ENCODE peak calls at places on chromosomes 11 and 22, in eight cellular contexts. One of them, this sample, is unnamed.
A peak's percentile ranks its signal among the peaks of the same experiment; 100 is the strongest.

GRCh38 chr11:43784866-43785265 is 95.8 kb upstream of the ALKBH3 start:
- DNase-seq in GM23338: no peak
- DNase-seq in endothelial cell: no peak
- DNase-seq in HCT116: no peak
- DNase-seq in neural progenitor cell: no peak
- DNase-seq in heart right ventricle: no peak
- DNase-seq in foreskin fibroblast: no peak
- DNase-seq in prostate gland: no peak
- DNase-seq in this sample: no peak

GRCh38 chr11:122097419-122098001 is 18.5 kb downstream of the BLID start:
- DNase-seq in GM23338: peak; percentile 26
- DNase-seq in endothelial cell: no peak
- DNase-seq in neural progenitor cell: peak; percentile 16
- DNase-seq in heart right ventricle: no peak
- DNase-seq in foreskin fibroblast: peak; percentile 61
- DNase-seq in prostate gland: peak; percentile 10
- DNase-seq in HCT116: no peak
- DNase-seq in this sample: no peak

GRCh38 chr11:12842933-12843636 is 166.0 kb upstream of the RASSF10 start:
- DNase-seq in endothelial cell: peak; percentile 35
- DNase-seq in GM23338: no peak
- DNase-seq in neural progenitor cell: peak; percentile 89
- DNase-seq in foreskin fibroblast: peak; percentile 61
- DNase-seq in heart right ventricle: no peak
- DNase-seq in prostate gland: peak; percentile 52
- DNase-seq in HCT116: no peak
- DNase-seq in this sample: no peak

GRCh38 chr11:61032824-61033223 is 61.3 kb downstream of the CD6 start:
- DNase-seq in GM23338: no peak
- DNase-seq in prostate gland: no peak
- DNase-seq in neural progenitor cell: no peak
- DNase-seq in endothelial cell: no peak
- DNase-seq in heart right ventricle: no peak
- DNase-seq in foreskin fibroblast: no peak
- DNase-seq in HCT116: no peak
- DNase-seq in this sample: no peak

GRCh38 chr11:78420796-78421209 is 3.2 kb upstream of the GAB2 start:
- DNase-seq in GM23338: no peak
- DNase-seq in HCT116: no peak
- DNase-seq in prostate gland: no peak
- DNase-seq in neural progenitor cell: no peak
- DNase-seq in foreskin fibroblast: peak; percentile 77
- DNase-seq in endothelial cell: no peak
- DNase-seq in heart right ventricle: peak; percentile 62
- DNase-seq in this sample: no peak

GRCh38 chr11:119764108-119764874 is 35.3 kb upstream of the NECTIN1 start:
- DNase-seq in heart right ventricle: peak; percentile 56
- DNase-seq in HCT116: no peak
- DNase-seq in prostate gland: no peak
- DNase-seq in GM23338: peak; percentile 32
- DNase-seq in neural progenitor cell: peak; percentile 50
- DNase-seq in foreskin fibroblast: peak; percentile 65
- DNase-seq in endothelial cell: no peak
- DNase-seq in this sample: no peak

GRCh38 chr22:20638143-20638870 is 130.9 kb downstream of the MED15 start:
- DNase-seq in GM23338: no peak
- DNase-seq in HCT116: no peak
- DNase-seq in neural progenitor cell: no peak
- DNase-seq in prostate gland: no peak
- DNase-seq in endothelial cell: no peak
- DNase-seq in heart right ventricle: no peak
- DNase-seq in foreskin fibroblast: no peak
- DNase-seq in this sample: no peak

GRCh38 chr11:17015639-17016125 is 1.5 kb upstream of the PLEKHA7 start:
- DNase-seq in foreskin fibroblast: peak; percentile 77
- DNase-seq in neural progenitor cell: no peak
- DNase-seq in endothelial cell: no peak
- DNase-seq in HCT116: no peak
- DNase-seq in GM23338: no peak
- DNase-seq in prostate gland: no peak
- DNase-seq in heart right ventricle: peak; percentile 25
- DNase-seq in this sample: no peak

GRCh38 chr11:100576044-100577021 is 110.8 kb upstream of the ARHGAP42 start:
- DNase-seq in prostate gland: peak; percentile 25
- DNase-seq in neural progenitor cell: peak; percentile 64
- DNase-seq in HCT116: peak; percentile 43
- DNase-seq in endothelial cell: peak; percentile 30
- DNase-seq in heart right ventricle: peak; percentile 22
- DNase-seq in foreskin fibroblast: peak; percentile 68
- DNase-seq in GM23338: peak; percentile 76
- DNase-seq in this sample: no peak

GRCh38 chr22:49007013-49007653 is 820.5 kb downstream of the BRD1 start:
- DNase-seq in prostate gland: no peak
- DNase-seq in foreskin fibroblast: no peak
- DNase-seq in endothelial cell: no peak
- DNase-seq in GM23338: no peak
- DNase-seq in HCT116: no peak
- DNase-seq in heart right ventricle: no peak
- DNase-seq in neural progenitor cell: no peak
- DNase-seq in this sample: no peak

GRCh38 chr11:112588252-112588668 is 327.6 kb upstream of the PLET1 start:
- DNase-seq in HCT116: peak; percentile 83
- DNase-seq in neural progenitor cell: peak; percentile 92
- DNase-seq in GM23338: peak; percentile 94
- DNase-seq in endothelial cell: peak; percentile 51
- DNase-seq in heart right ventricle: peak; percentile 64
- DNase-seq in foreskin fibroblast: peak; percentile 84
- DNase-seq in prostate gland: peak; percentile 63
- DNase-seq in this sample: peak; percentile 30

GRCh38 chr11:6357222-6357621 is 33.1 kb upstream of the SMPD1 start:
- DNase-seq in GM23338: no peak
- DNase-seq in HCT116: peak; percentile 22
- DNase-seq in heart right ventricle: peak; percentile 59
- DNase-seq in prostate gland: no peak
- DNase-seq in neural progenitor cell: no peak
- DNase-seq in endothelial cell: no peak
- DNase-seq in foreskin fibroblast: peak; percentile 95
- DNase-seq in this sample: no peak

GRCh38 chr11:85826096-85826855 is 15.3 kb upstream of the SYTL2 start:
- DNase-seq in heart right ventricle: peak; percentile 37
- DNase-seq in prostate gland: no peak
- DNase-seq in foreskin fibroblast: peak; percentile 73
- DNase-seq in neural progenitor cell: peak; percentile 60
- DNase-seq in endothelial cell: peak; percentile 39
- DNase-seq in GM23338: peak; percentile 50
- DNase-seq in HCT116: no peak
- DNase-seq in this sample: no peak

GRCh38 chr11:50412832-50413231 is 380.2 kb downstream of the OR4C45 start:
- DNase-seq in foreskin fibroblast: no peak
- DNase-seq in neural progenitor cell: no peak
- DNase-seq in GM23338: no peak
- DNase-seq in heart right ventricle: no peak
- DNase-seq in HCT116: no peak
- DNase-seq in prostate gland: no peak
- DNase-seq in endothelial cell: no peak
- DNase-seq in this sample: no peak

GRCh38 chr11:20647976-20648565 is 21.3 kb upstream of the NELL1 start:
- DNase-seq in prostate gland: peak; percentile 29
- DNase-seq in endothelial cell: peak; percentile 70
- DNase-seq in GM23338: peak; percentile 75
- DNase-seq in heart right ventricle: peak; percentile 18
- DNase-seq in neural progenitor cell: peak; percentile 63
- DNase-seq in foreskin fibroblast: peak; percentile 61
- DNase-seq in HCT116: peak; percentile 37
- DNase-seq in this sample: peak; percentile 57

GRCh38 chr11:128473631-128474030 is 113.7 kb downstream of the ETS1 start:
- DNase-seq in prostate gland: no peak
- DNase-seq in heart right ventricle: no peak
- DNase-seq in HCT116: no peak
- DNase-seq in endothelial cell: no peak
- DNase-seq in neural progenitor cell: no peak
- DNase-seq in GM23338: no peak
- DNase-seq in foreskin fibroblast: no peak
- DNase-seq in this sample: no peak

GRCh38 chr22:37811867-37812266 is 4.1 kb downstream of the GCAT start:
- DNase-seq in neural progenitor cell: no peak
- DNase-seq in foreskin fibroblast: no peak
- DNase-seq in endothelial cell: no peak
- DNase-seq in GM23338: no peak
- DNase-seq in prostate gland: no peak
- DNase-seq in heart right ventricle: no peak
- DNase-seq in HCT116: no peak
- DNase-seq in this sample: no peak

DNA sequence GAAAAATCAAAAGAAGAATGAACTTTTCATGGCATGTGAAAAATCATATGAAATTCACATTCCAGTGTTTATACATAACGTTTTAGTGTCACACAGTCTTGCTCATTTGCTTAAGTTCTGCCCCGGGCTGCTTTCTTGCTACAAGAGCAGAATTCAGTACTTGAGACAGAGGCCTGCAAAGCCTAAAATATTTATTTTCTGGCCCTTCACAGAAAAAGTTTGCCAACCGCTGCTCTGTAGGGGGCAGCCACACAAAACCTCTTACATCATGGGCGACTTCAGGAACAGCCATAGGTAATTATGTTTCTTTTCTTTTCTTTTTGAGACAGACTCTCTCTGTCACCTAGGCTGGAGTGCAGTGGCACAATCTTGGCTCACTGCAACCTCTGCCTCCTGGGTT is 1.0 kb upstream of the ATG2A start:
- DNase-seq in neural progenitor cell: peak; percentile 33
- DNase-seq in GM23338: peak; percentile 43
- DNase-seq in heart right ventricle: no peak
- DNase-seq in prostate gland: no peak
- DNase-seq in endothelial cell: no peak
- DNase-seq in foreskin fibroblast: peak; percentile 81
- DNase-seq in HCT116: no peak
- DNase-seq in this sample: no peak
- TF ChIP-seq CTCF in neural progenitor cell: peak; percentile 8
- TF ChIP-seq CTCF in GM23338: peak; percentile 20
- TF ChIP-seq CTCF in heart right ventricle: peak; percentile 34
- TF ChIP-seq CTCF in prostate gland: no peak
- TF ChIP-seq CTCF in endothelial cell: no peak
- TF ChIP-seq CTCF in foreskin fibroblast: peak; percentile 27
- TF ChIP-seq CTCF in HCT116: peak; percentile 25
- TF ChIP-seq CTCF in this sample: peak; percentile 35

GRCh38 chr11:80724366-80724765 is 1283.5 kb upstream of the TENM4 start:
- DNase-seq in heart right ventricle: no peak
- DNase-seq in foreskin fibroblast: no peak
- DNase-seq in endothelial cell: no peak
- DNase-seq in GM23338: no peak
- DNase-seq in prostate gland: no peak
- DNase-seq in neural progenitor cell: no peak
- DNase-seq in HCT116: no peak
- DNase-seq in this sample: no peak

GRCh38 chr11:80722616-80723015 is 1281.8 kb upstream of the TENM4 start:
- DNase-seq in GM23338: no peak
- DNase-seq in neural progenitor cell: no peak
- DNase-seq in foreskin fibroblast: no peak
- DNase-seq in heart right ventricle: no peak
- DNase-seq in prostate gland: no peak
- DNase-seq in HCT116: no peak
- DNase-seq in endothelial cell: no peak
- DNase-seq in this sample: no peak

GRCh38 chr11:80726236-80726635 is 1285.4 kb upstream of the TENM4 start:
- DNase-seq in heart right ventricle: no peak
- DNase-seq in neural progenitor cell: no peak
- DNase-seq in endothelial cell: no peak
- DNase-seq in prostate gland: no peak
- DNase-seq in GM23338: no peak
- DNase-seq in HCT116: no peak
- DNase-seq in foreskin fibroblast: no peak
- DNase-seq in this sample: no peak

DNA sequence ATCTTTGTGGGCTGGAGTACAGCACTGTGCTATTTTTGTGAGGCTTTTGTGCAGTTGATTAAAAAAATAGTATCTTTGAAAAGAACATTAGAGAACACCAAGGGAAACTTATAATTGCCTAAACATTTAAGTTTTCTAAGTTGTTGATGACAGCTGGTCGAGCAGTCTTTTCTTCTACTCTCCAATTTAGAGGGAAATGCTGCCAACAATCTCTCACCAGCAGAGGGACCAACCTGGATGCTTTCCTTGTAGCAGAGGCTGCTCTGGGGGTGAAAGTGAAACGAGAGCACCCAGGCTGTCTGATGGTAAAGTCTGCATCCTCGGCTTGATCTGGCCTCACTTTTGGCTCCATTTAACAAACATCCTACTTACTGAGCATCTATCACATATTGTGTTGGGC is 1286.5 kb upstream of the TENM4 start:
- DNase-seq in HCT116: no peak
- DNase-seq in foreskin fibroblast: no peak
- DNase-seq in endothelial cell: peak; percentile 32
- DNase-seq in neural progenitor cell: peak; percentile 60
- DNase-seq in heart right ventricle: no peak
- DNase-seq in GM23338: peak; percentile 81
- DNase-seq in prostate gland: no peak
- DNase-seq in this sample: no peak
- TF ChIP-seq CTCF in HCT116: no peak
- TF ChIP-seq CTCF in foreskin fibroblast: peak; percentile 10
- TF ChIP-seq CTCF in endothelial cell: peak; percentile 30
- TF ChIP-seq CTCF in neural progenitor cell: peak; percentile 60
- TF ChIP-seq CTCF in heart right ventricle: no peak
- TF ChIP-seq CTCF in GM23338: peak; percentile 69
- TF ChIP-seq CTCF in prostate gland: no peak
- TF ChIP-seq CTCF in this sample: peak; percentile 42

GRCh38 chr22:47784367-47784983 is 1022.0 kb downstream of the TBC1D22A start:
- DNase-seq in foreskin fibroblast: no peak
- DNase-seq in GM23338: no peak
- DNase-seq in endothelial cell: no peak
- DNase-seq in HCT116: no peak
- DNase-seq in prostate gland: no peak
- DNase-seq in neural progenitor cell: no peak
- DNase-seq in heart right ventricle: no peak
- DNase-seq in this sample: no peak
- TF ChIP-seq CTCF in foreskin fibroblast: no peak
- TF ChIP-seq CTCF in GM23338: no peak
- TF ChIP-seq CTCF in endothelial cell: no peak
- TF ChIP-seq CTCF in HCT116: no peak
- TF ChIP-seq CTCF in prostate gland: no peak
- TF ChIP-seq CTCF in neural progenitor cell: no peak
- TF ChIP-seq CTCF in heart right ventricle: no peak
- TF ChIP-seq CTCF in this sample: no peak

DNA sequence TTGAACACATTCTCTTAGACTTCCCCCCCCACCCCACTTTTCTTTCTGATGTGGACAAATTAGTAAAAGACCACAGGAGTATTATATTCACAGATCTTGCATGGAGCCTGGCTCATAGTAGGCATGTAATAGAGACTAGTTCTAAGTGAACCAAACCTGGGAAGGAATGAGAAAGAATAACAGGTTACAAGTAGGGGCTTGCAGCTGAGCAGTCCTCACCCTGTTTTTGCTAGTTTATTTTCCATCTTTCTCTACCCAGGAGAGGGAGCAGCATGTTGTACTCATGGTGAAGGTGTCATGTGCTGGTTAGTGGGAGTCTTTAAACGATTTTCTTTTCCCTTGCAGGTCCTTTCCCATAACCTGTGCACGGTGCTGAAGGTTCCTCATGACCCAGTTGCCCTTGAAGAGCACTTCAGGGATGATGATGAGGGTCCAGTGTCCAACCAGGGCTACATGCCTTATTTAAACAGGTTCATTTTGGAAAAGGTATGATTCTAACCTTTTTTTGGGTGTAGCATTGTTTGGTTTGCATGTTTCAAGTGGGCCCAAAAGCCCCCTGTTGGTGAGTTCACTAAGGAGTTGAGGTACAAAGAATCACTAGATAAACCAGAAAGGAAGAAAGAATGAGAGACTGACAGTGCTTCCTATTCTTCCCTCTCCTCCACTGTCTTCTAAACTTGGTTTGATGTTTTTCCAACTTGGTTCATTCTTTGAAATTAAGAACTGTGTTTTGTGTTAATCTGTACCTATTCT is 30.1 kb downstream of the SWAP70 start:
- DNase-seq in endothelial cell: no peak
- DNase-seq in HCT116: no peak
- DNase-seq in neural progenitor cell: no peak
- DNase-seq in foreskin fibroblast: no peak
- DNase-seq in GM23338: no peak
- DNase-seq in heart right ventricle: no peak
- DNase-seq in prostate gland: no peak
- DNase-seq in this sample: no peak
- TF ChIP-seq CTCF in endothelial cell: no peak
- TF ChIP-seq CTCF in HCT116: peak; percentile 5
- TF ChIP-seq CTCF in neural progenitor cell: peak; percentile 27
- TF ChIP-seq CTCF in foreskin fibroblast: no peak
- TF ChIP-seq CTCF in GM23338: peak; percentile 29
- TF ChIP-seq CTCF in heart right ventricle: no peak
- TF ChIP-seq CTCF in prostate gland: no peak
- TF ChIP-seq CTCF in this sample: no peak